ENCODE peak calls at places on chromosomes 6 and 20, in nine cellular contexts. I is A549, W is GM12878, R is SK-N-SH, L is ovary, Z is transverse colon, N is K562, J is sigmoid colon, O is stomach. C is an unnamed sample.
A peak's percentile ranks its signal among the peaks of the same experiment; 100 is the strongest.

GRCh38 chr20:10079964-10080363 is 45.2 kb downstream of the ANKEF1 start:
- DNase-seq in I (no peak), W (no peak), R (no peak), L (no peak), Z (no peak), N (no peak), J (no peak), O (no peak), C (no peak)

GRCh38 chr20:21615617-21616080 is 89.8 kb upstream of the PAX1 start:
- DNase-seq in I (peak; percentile 73), W (no peak), R (peak; percentile 70), L (peak; percentile 35), Z (peak; percentile 39), N (peak; percentile 46), J (no peak), O (peak; percentile 55), C (peak; percentile 78)

GRCh38 chr20:53606364-53606985 is 12.8 kb upstream of the ZNF217 start:
- DNase-seq in I (no peak), W (no peak), R (no peak), L (no peak), Z (no peak), N (no peak), J (no peak), O (peak; percentile 27), C (no peak)

GRCh38 chr20:63057133-63058117 is 50.7 kb upstream of the BHLHE23 start:
- DNase-seq in I (no peak), W (no peak), R (no peak), L (no peak), Z (no peak), N (no peak), J (no peak), O (no peak), C (no peak)

GRCh38 chr6:28408076-28408802 is 8.7 kb upstream of the ZSCAN12 start:
- DNase-seq in I (no peak), W (no peak), R (no peak), L (no peak), Z (no peak), N (peak; percentile 25), J (no peak), O (no peak), C (no peak)

GRCh38 chr6:75368151-75368779 is 83.7 kb upstream of the TMEM30A start:
- DNase-seq in I (peak; percentile 55), W (no peak), R (peak; percentile 12), L (no peak), Z (peak; percentile 15), N (peak; percentile 15), J (peak; percentile 62), O (peak; percentile 36), C (no peak)

GRCh38 chr6:169529931-169530761 is 171.7 kb downstream of the WDR27 start:
- DNase-seq in I (peak; percentile 5), W (no peak), R (no peak), L (no peak), Z (peak; percentile 52), N (no peak), J (peak; percentile 89), O (no peak), C (no peak)

GRCh38 chr20:24766826-24767622 is 182.0 kb upstream of the CST7 start:
- DNase-seq in I (no peak), W (no peak), R (no peak), L (no peak), Z (no peak), N (no peak), J (no peak), O (peak; percentile 17), C (no peak)

GRCh38 chr6:127343753-127344659 is 597 bp upstream of the ECHDC1 start:
- DNase-seq in I (no peak), W (no peak), R (peak; percentile 30), L (no peak), Z (no peak), N (no peak), J (no peak), O (no peak), C (no peak)

GRCh38 chr6:25963426-25964123 is 973 bp downstream of the TRIM38 start:
- DNase-seq in I (no peak), W (no peak), R (no peak), L (no peak), Z (no peak), N (peak; percentile 54), J (no peak), O (no peak), C (peak; percentile 74)
- H3K27ac ChIP-seq in I (peak overlapping the region; percentile 82), W (peak overlapping the region; percentile 99), R (no peak overlapping the region), L (no peak overlapping the region), Z (peak overlapping the region; percentile 94), N (peak overlapping the region; percentile 12), J (peak overlapping the region; percentile 86), O (peak overlapping the region; percentile 88), C (peak overlapping the region; percentile 89)

GRCh38 chr6:53986721-53987526 is 124.3 kb upstream of the MLIP start:
- DNase-seq in I (no peak), W (no peak), R (peak; percentile 1), L (no peak), Z (no peak), N (no peak), J (no peak), O (no peak), C (no peak)
- H3K9me3 ChIP-seq in I (no peaks in the 10 kb centered on the region), W (no peaks in the 10 kb centered on the region), R (no peaks in the 10 kb centered on the region), L (no peaks in the 10 kb centered on the region), Z (no peaks in the 10 kb centered on the region), N (no peaks in the 10 kb centered on the region), J (no peaks in the 10 kb centered on the region), O (no peaks in the 10 kb centered on the region), C (no peaks in the 10 kb centered on the region)

GRCh38 chr6:19669206-19669605 is 168.0 kb upstream of the ID4 start:
- DNase-seq in I (no peak), W (no peak), R (no peak), L (no peak), Z (no peak), N (no peak), J (no peak), O (no peak), C (no peak)
- TF ChIP-seq EP300 in I (no peak), W (no peak), R (no peak), L (no peak), Z (no peak), N (no peak), J (no peak), O (no peak), C (no peak)

DNA sequence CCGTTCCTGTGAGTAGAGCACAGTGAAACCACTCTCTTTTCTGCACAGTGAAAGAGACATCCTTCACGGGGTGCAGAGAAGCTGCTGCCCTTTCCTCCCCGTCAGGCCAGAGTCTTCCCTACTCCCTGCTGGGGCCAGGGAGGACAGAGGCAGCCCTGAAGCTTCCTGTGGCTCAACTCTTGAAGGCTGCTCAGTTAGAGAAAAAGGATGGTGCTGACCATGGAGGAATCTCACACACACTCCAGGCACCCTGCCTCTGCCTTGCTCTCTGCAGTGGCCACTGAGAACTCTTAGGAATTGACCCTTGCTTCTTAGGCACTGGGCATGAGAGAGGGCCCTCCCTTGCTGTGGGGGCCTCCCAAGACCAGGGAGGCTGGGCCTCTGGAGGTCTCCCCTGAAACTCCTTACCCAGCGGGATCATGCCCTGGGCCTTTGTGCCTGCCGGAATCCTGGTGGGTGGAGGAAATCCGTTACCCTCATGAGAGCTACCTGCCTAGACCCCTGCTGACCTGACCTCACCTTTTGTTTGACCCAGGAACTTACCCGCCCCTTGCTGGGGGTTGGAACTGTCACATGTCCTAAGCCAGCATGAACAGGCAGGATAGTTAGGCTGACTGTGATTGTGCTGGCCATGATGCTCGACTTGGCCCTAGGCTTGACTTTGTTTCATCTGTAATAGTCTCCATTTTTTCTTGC is 65.0 kb upstream of the CD93 start:
- DNase-seq in I (no peak), W (no peak), R (no peak), L (no peak), Z (no peak), N (no peak), J (no peak), O (peak; percentile 18), C (no peak)
- H3K27ac ChIP-seq in I (peak overlapping the region; percentile 31), W (no peak overlapping the region), R (no peak overlapping the region), L (no peak overlapping the region), Z (no peak overlapping the region), N (peak overlapping the region; percentile 94), J (peak overlapping the region; percentile 43), O (no peak overlapping the region), C (peak overlapping the region; percentile 56)

DNA sequence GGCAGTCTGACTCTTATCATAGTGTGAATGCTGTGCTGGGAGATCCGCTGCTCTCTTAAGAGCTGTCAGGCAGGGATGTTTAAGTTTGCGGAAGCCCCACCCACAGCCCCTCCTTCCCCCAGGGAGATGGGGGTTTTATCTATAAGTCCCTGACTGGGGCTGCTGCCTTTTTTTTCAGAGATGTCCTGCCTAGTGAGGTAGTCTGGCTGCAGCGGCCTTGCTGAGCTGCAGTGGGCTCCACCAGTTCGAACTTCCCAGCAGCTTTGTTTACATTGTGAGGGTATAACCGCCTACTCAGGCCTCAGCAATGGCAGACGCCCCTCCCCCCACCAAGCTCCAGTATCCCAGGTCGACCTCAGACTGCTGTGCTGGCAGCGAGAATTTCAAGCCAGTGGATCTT is 75.7 kb upstream of the UST start:
- DNase-seq in I (no peak), W (no peak), R (no peak), L (no peak), Z (no peak), N (no peak), J (no peak), O (no peak), C (no peak)
- H3K9me3 ChIP-seq in I (peaks cover 8% of the 10 kb centered on the region), W (peaks cover 45% of the 10 kb centered on the region), R (no peaks in the 10 kb centered on the region), L (peaks cover 5% of the 10 kb centered on the region), Z (peaks cover 10% of the 10 kb centered on the region), N (peaks cover 5% of the 10 kb centered on the region), J (peaks cover 5% of the 10 kb centered on the region), O (peaks cover 59% of the 10 kb centered on the region), C (no peaks in the 10 kb centered on the region)

C was measured in esophagus muscularis mucosa.